ENCODE peak calls at places on chromosome 11, in seven cellular contexts. U, G, C, Y, B, R and Z are unnamed samples.

GRCh38 chr11:40202569-40202968 is 1256.9 kb downstream of the LRRC4C start:
- DNase-seq in U (no peak), G (no peak), C (no peak), Y (no peak), B (no peak), R (no peak), Z (no peak)

GRCh38 chr11:3129181-3129590 is 35.9 kb downstream of the OSBPL5 start:
- DNase-seq in U (no peak), G (no peak), C (no peak), Y (no peak), B (no peak), R (no peak), Z (no peak)

GRCh38 chr11:62398011-62398994 is 20.5 kb upstream of the SCGB1A1 start:
- DNase-seq in U (no peak), G (no peak), C (no peak), Y (no peak), B (peak), R (no peak), Z (no peak)

GRCh38 chr11:118984825-118985224 is 13.1 kb upstream of the CENATAC start:
- DNase-seq in U (no peak), G (no peak), C (no peak), Y (no peak), B (no peak), R (no peak), Z (no peak)

GRCh38 chr11:82229346-82229745 is 504.3 kb downstream of the FAM181B start:
- DNase-seq in U (peak), G (no peak), C (peak), Y (peak), B (no peak), R (no peak), Z (no peak)

GRCh38 chr11:72600557-72600956 is 73.7 kb downstream of the PDE2A start:
- DNase-seq in U (no peak), G (no peak), C (no peak), Y (no peak), B (no peak), R (no peak), Z (no peak)

GRCh38 chr11:68373810-68374501 is 61.6 kb downstream of the LRP5 start:
- DNase-seq in U (no peak), G (peak), C (no peak), Y (no peak), B (no peak), R (no peak), Z (no peak)

GRCh38 chr11:61023086-61024035 is 51.9 kb downstream of the CD6 start:
- DNase-seq in U (peak), G (no peak), C (no peak), Y (no peak), B (no peak), R (peak), Z (peak)

GRCh38 chr11:67436459-67437081 is 912 bp downstream of the PTPRCAP start:
- DNase-seq in U (no peak), G (no peak), C (peak), Y (no peak), B (no peak), R (peak), Z (no peak)

GRCh38 chr11:111734383-111735261 is 31.6 kb downstream of the PPP2R1B start:
- DNase-seq in U (no peak), G (no peak), C (no peak), Y (no peak), B (no peak), R (no peak), Z (no peak)

GRCh38 chr11:128936546-128937275 is 6.0 kb downstream of the TP53AIP1 start:
- DNase-seq in U (peak), G (no peak), C (no peak), Y (no peak), B (no peak), R (no peak), Z (no peak)

GRCh38 chr11:71251159-71251721 is 1.1 kb downstream of the SHANK2 start:
- DNase-seq in U (no peak), G (no peak), C (no peak), Y (no peak), B (no peak), R (no peak), Z (no peak)

GRCh38 chr11:60343094-60343704 is 16.1 kb downstream of the MS4A6E start:
- DNase-seq in U (peak), G (no peak), C (peak), Y (peak), B (no peak), R (no peak), Z (no peak)

GRCh38 chr11:130148927-130149326 is 10.7 kb upstream of the ST14 start:
- DNase-seq in U (no peak), G (no peak), C (no peak), Y (no peak), B (no peak), R (no peak), Z (no peak)

GRCh38 chr11:8693010-8693551 is 10.5 kb downstream of the RPL27A start:
- DNase-seq in U (no peak), G (no peak), C (no peak), Y (no peak), B (no peak), R (no peak), Z (no peak)

GRCh38 chr11:135075740-135076139 is 663.7 kb upstream of the B3GAT1 start:
- DNase-seq in U (no peak), G (no peak), C (peak), Y (peak), B (no peak), R (peak), Z (peak)

GRCh38 chr11:92750794-92751193 is 218.7 kb upstream of the MTNR1B start:
- DNase-seq in U (no peak), G (no peak), C (no peak), Y (no peak), B (no peak), R (no peak), Z (no peak)

GRCh38 chr11:23644443-23644842 is 784.2 kb upstream of the CCDC179 start:
- DNase-seq in U (no peak), G (no peak), C (no peak), Y (no peak), B (no peak), R (no peak), Z (no peak)

GRCh38 chr11:129300099-129300498 is 75.5 kb upstream of the BARX2 start:
- DNase-seq in U (no peak), G (no peak), C (no peak), Y (no peak), B (no peak), R (no peak), Z (no peak)

GRCh38 chr11:66717925-66718319 is 11.1 kb downstream of the SPTBN2 start:
- DNase-seq in U (no peak), G (no peak), C (no peak), Y (no peak), B (no peak), R (no peak), Z (no peak)

GRCh38 chr11:63502252-63502820 is 3.5 kb upstream of the LGALS12 start:
- DNase-seq in U (no peak), G (no peak), C (no peak), Y (no peak), B (no peak), R (no peak), Z (no peak)

GRCh38 chr11:24198458-24198857 is 298.4 kb upstream of the LUZP2 start:
- DNase-seq in U (no peak), G (no peak), C (no peak), Y (no peak), B (no peak), R (no peak), Z (no peak)

GRCh38 chr11:125253795-125254525 is 89.4 kb downstream of the PKNOX2 start:
- DNase-seq in U (no peak), G (no peak), C (no peak), Y (no peak), B (no peak), R (no peak), Z (no peak)

GRCh38 chr11:74288161-74288560 is 23.3 kb downstream of the P4HA3 start:
- DNase-seq in U (no peak), G (no peak), C (no peak), Y (peak), B (peak), R (no peak), Z (no peak)

GRCh38 chr11:130136107-130136506 is 23.5 kb upstream of the ST14 start:
- DNase-seq in U (no peak), G (no peak), C (no peak), Y (no peak), B (no peak), R (no peak), Z (no peak)

GRCh38 chr11:134716582-134716981 is 304.5 kb upstream of the B3GAT1 start:
- DNase-seq in U (no peak), G (no peak), C (no peak), Y (no peak), B (no peak), R (no peak), Z (no peak)

GRCh38 chr11:132205006-132205405 is 834.6 kb downstream of the NTM start:
- DNase-seq in U (no peak), G (no peak), C (no peak), Y (no peak), B (no peak), R (no peak), Z (no peak)

GRCh38 chr11:10414659-10415058 is 40.4 kb upstream of the AMPD3 start:
- DNase-seq in U (no peak), G (no peak), C (no peak), Y (no peak), B (no peak), R (peak), Z (no peak)

GRCh38 chr11:68083517-68083916 is 37.7 kb downstream of the CHKA start:
- DNase-seq in U (no peak), G (no peak), C (no peak), Y (no peak), B (no peak), R (no peak), Z (no peak)

GRCh38 chr11:94203070-94203469 is 74.4 kb downstream of the PANX1 start:
- DNase-seq in U (no peak), G (no peak), C (no peak), Y (no peak), B (no peak), R (no peak), Z (no peak)

GRCh38 chr11:46039990-46040389 is 81.3 kb downstream of the PHF21A start:
- DNase-seq in U (no peak), G (no peak), C (no peak), Y (no peak), B (no peak), R (no peak), Z (no peak)

GRCh38 chr11:116167706-116168458 is 604.9 kb downstream of the BUD13 start:
- DNase-seq in U (no peak), G (no peak), C (no peak), Y (no peak), B (no peak), R (no peak), Z (no peak)

GRCh38 chr11:8055111-8055835 is 25.7 kb upstream of the TUB start:
- DNase-seq in U (no peak), G (no peak), C (peak), Y (no peak), B (no peak), R (no peak), Z (no peak)

GRCh38 chr11:47466701-47467250 is 17.8 kb upstream of the RAPSN start:
- DNase-seq in U (peak), G (peak), C (no peak), Y (no peak), B (no peak), R (no peak), Z (no peak)